ENCODE peak calls at places on chromosome 21, in eight cellular contexts. Y is lower leg skin, W is coronary artery, V is WERI-Rb-1, I is body of pancreas, P is esophagus squamous epithelium, A is tibial artery, G is heart left ventricle. H is an unnamed sample.

GRCh38 chr21:15141236-15141970 is 76.6 kb upstream of the NRIP1 start:
- DNase-seq in P (no peak), W (no peak), I (peak; percentile 86), G (no peak), A (no peak), V (no peak), Y (no peak), H (no peak)

GRCh38 chr21:41396452-41397107 is 29.5 kb upstream of the MX1 start:
- DNase-seq in Y (peak; percentile 88), P (no peak), W (peak; percentile 72), A (peak; percentile 59), V (no peak), G (peak; percentile 54), I (no peak), H (no peak)

GRCh38 chr21:41834252-41834925 is 44.8 kb downstream of the PRDM15 start:
- DNase-seq in P (no peak), G (no peak), I (no peak), W (no peak), A (no peak), V (no peak), Y (peak; percentile 79), H (no peak)

GRCh38 chr21:17270234-17270633 is 242.6 kb upstream of the CXADR start:
- DNase-seq in P (no peak), I (no peak), G (peak; percentile 28), W (no peak), A (peak; percentile 51), V (no peak), Y (no peak), H (no peak)

GRCh38 chr21:14583629-14584251 is 37.6 kb upstream of the SAMSN1 start:
- DNase-seq in P (no peak), I (no peak), Y (no peak), W (no peak), G (no peak), V (no peak), A (no peak), H (no peak)

GRCh38 chr21:17428484-17428869 is 84.4 kb upstream of the CXADR start:
- DNase-seq in I (no peak), V (no peak), G (no peak), Y (no peak), P (no peak), W (no peak), A (no peak), H (peak; percentile 52)

GRCh38 chr21:42311160-42311559 is 4.0 kb downstream of the TFF3 start:
- DNase-seq in A (no peak), I (no peak), V (no peak), G (no peak), W (peak; percentile 24), P (no peak), Y (peak; percentile 78), H (no peak)

GRCh38 chr21:16708431-16708830 is 804.4 kb upstream of the CXADR start:
- DNase-seq in I (no peak), W (no peak), G (peak; percentile 14), A (no peak), P (no peak), V (no peak), Y (no peak), H (no peak)

GRCh38 chr21:37829447-37829846 is 86.8 kb downstream of the KCNJ6 start:
- DNase-seq in A (no peak), G (no peak), I (peak; percentile 26), V (peak; percentile 30), P (no peak), W (no peak), Y (no peak), H (no peak)

GRCh38 chr21:8989883-8990325 is 1531.5 kb upstream of the TPTE start:
- DNase-seq in V (no peak), I (no peak), W (no peak), G (no peak), P (no peak), A (no peak), Y (peak; percentile 83), H (no peak)

GRCh38 chr21:15486460-15487241 is 243.1 kb upstream of the USP25 start:
- DNase-seq in A (no peak), Y (no peak), P (no peak), I (no peak), V (no peak), G (no peak), W (no peak), H (no peak)

GRCh38 chr21:36550761-36551160 is 70.8 kb upstream of the CLDN14 start:
- DNase-seq in P (no peak), Y (no peak), W (no peak), V (no peak), A (no peak), G (no peak), I (no peak), H (no peak)

GRCh38 chr21:28233536-28234220 is 759.0 kb downstream of the LTN1 start:
- DNase-seq in I (no peak), G (no peak), A (no peak), P (no peak), V (no peak), W (no peak), Y (no peak), H (no peak)

GRCh38 chr21:15063821-15064575 is 802 bp downstream of the NRIP1 start:
- DNase-seq in P (no peak), I (peak; percentile 61), W (peak; percentile 81), Y (peak; percentile 91), G (peak; percentile 73), A (peak; percentile 57), V (peak; percentile 30), H (no peak)

GRCh38 chr21:35343046-35343816 is 294.1 kb upstream of the RUNX1 start:
- DNase-seq in W (no peak), V (no peak), I (no peak), A (no peak), P (no peak), Y (no peak), G (no peak), H (no peak)

DNA sequence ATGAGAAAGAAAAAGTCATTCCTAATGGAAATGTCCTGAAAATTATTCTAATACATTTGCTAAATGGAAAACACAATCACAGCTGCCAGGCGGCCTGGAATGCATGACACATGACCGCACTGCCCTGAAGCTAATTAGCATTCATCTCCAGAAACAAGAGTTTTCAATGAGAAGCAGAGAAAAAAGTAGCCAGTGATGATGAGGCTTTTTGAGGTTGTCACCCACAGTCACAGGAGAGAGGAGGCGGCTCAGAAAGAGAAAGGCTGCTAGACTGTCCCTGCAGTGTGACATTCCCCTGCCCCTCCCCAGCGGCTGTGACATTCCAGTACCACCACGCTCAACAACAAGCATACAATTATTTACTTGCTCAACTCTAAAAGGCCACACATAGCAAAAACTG is 122.9 kb upstream of the KRTAP19-8 start:
- DNase-seq in W (no peak), Y (no peak), I (no peak), G (no peak), A (no peak), P (no peak), V (no peak), H (no peak)
- H3K4me3 ChIP-seq in W (no peak overlapping the region), Y (no peak overlapping the region), I (no peak overlapping the region), G (no peak overlapping the region), A (no peak overlapping the region), P (no peak overlapping the region), V (no peak overlapping the region), H (no peak overlapping the region)

DNA sequence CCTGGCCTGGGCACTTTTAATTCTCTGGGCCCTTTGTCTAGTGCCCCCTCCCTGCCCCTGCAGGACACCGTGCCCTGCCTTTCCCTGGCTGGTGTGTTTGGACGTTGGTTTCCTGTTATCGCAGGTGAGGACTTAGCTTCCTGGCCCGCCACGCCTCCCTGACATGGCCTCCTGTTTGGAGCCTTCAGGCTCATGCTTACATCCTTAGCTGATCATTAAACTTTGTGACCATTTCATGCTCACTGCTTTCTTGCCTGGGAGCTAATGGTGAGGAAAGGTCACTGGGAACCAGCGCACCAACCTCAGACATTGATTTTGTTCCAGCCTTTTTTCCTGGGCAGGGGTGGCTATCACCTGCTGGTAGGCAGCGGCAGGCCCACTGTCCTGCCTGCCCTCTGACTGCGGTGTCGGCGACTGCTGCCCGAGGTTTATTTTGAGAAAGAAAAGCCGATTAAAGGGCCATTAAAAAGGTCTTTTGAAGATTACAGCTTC is 3.7 kb downstream of the PFKL start:
- DNase-seq in A (no peak), P (no peak), W (no peak), V (peak; percentile 76), Y (no peak), G (no peak), I (no peak), H (no peak)
- TF ChIP-seq CTCF in A (no peak), P (no peak), W (no peak), V (no peak), Y (no peak), G (peak; percentile 6), I (no peak), H (no peak)

GRCh38 chr21:45432575-45433255 is 27.8 kb downstream of the COL18A1 start:
- DNase-seq in G (no peak), V (no peak), A (no peak), W (no peak), P (no peak), Y (no peak), I (no peak), H (no peak)

GRCh38 chr21:45433301-45433700 is 28.3 kb downstream of the COL18A1 start:
- DNase-seq in I (no peak), Y (no peak), G (no peak), P (no peak), W (no peak), V (no peak), A (no peak), H (no peak)

GRCh38 chr21:45430521-45431501 is 25.8 kb downstream of the COL18A1 start:
- DNase-seq in I (peak; percentile 38), A (no peak), W (no peak), V (no peak), P (no peak), Y (no peak), G (no peak), H (no peak)

GRCh38 chr21:45433911-45434644 is 29.1 kb downstream of the COL18A1 start:
- DNase-seq in W (no peak), Y (no peak), G (no peak), V (no peak), P (no peak), I (no peak), A (no peak), H (no peak)

GRCh38 chr21:45431781-45432572 is 27.0 kb downstream of the COL18A1 start:
- DNase-seq in V (no peak), W (no peak), A (no peak), Y (no peak), I (no peak), P (no peak), G (no peak), H (no peak)
- H3K4me3 ChIP-seq in V (no peak overlapping the region), W (peak overlapping the region; percentile 50), A (peak overlapping the region; percentile 6), Y (no peak overlapping the region), I (no peak overlapping the region), P (no peak overlapping the region), G (no peak overlapping the region), H (no peak overlapping the region)

DNA sequence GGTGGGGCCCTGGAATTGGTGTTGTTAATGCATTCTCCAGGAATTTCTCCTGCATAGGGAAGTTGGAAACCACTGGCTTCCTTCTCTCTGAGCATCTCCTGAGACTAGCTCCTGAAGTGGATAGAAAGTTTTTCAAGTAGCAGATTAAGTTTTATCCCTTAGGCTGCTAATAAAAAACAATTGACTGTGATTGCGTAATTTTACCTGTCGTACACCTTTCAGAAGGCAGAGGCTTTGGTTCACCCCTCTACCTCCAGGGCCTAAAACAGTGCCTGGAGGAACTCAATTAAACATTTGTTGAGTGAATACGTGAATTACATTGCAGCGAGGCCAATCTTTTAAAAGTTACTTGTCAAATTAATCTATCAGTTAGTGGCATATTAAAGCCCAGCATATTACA is 3.4 kb downstream of the ITSN1 start:
- DNase-seq in V (no peak), P (no peak), W (no peak), I (no peak), Y (no peak), G (no peak), A (no peak), H (no peak)
- TF ChIP-seq CTCF in V (no peak), P (peak; percentile 27), W (no peak), I (no peak), Y (no peak), G (no peak), A (no peak), H (no peak)

H was measured in GM12864.